ENCODE peak calls at places on chromosomes 7 and 10, in ten cellular contexts. A is neural progenitor cell; B is naive thymus-derived CD4-positive, alpha-beta T cell; E is WERI-Rb-1; F is CD8-positive, alpha-beta T cell; V is hepatocyte; N is prostate gland; J is upper lobe of right lung; L is fibroblast of lung; C is aorta. Q is an unnamed sample.

GRCh38 chr7:25707733-25708132 is 444.3 kb upstream of the NFE2L3 start:
- DNase-seq in V (no peak), F (no peak), A (no peak), J (no peak), L (peak; percentile 4), B (no peak), C (no peak), N (no peak), E (no peak), Q (no peak)

GRCh38 chr10:46232666-46233065 is 54.1 kb upstream of the ANTXRL start:
- DNase-seq in V (no peak), F (no peak), A (no peak), J (peak; percentile 15), N (no peak), C (no peak), L (no peak), E (no peak), B (peak; percentile 15), Q (no peak)

GRCh38 chr7:130831817-130832481 is 97.9 kb upstream of the KLF14 start:
- DNase-seq in E (no peak), J (no peak), L (peak; percentile 48), C (no peak), F (no peak), V (peak; percentile 69), N (no peak), A (peak; percentile 50), B (no peak), Q (peak; percentile 17)

GRCh38 chr10:114684822-114685209 is 26.7 kb upstream of the ABLIM1 start:
- DNase-seq in B (no peak), V (peak; percentile 89), C (no peak), F (no peak), J (no peak), E (no peak), A (no peak), N (no peak), L (peak; percentile 88), Q (no peak)

GRCh38 chr7:151776876-151777510 is 99.9 kb downstream of the PRKAG2 start:
- DNase-seq in B (no peak), V (no peak), A (no peak), L (no peak), J (peak; percentile 44), E (no peak), N (no peak), C (peak; percentile 24), F (no peak), Q (no peak)

GRCh38 chr10:78920011-78920410 is 148.8 kb upstream of the ZMIZ1 start:
- DNase-seq in A (no peak), E (no peak), C (no peak), N (no peak), V (no peak), J (peak; percentile 51), F (no peak), B (no peak), L (no peak), Q (no peak)

GRCh38 chr7:79610905-79611304 is 157.4 kb upstream of the MAGI2 start:
- DNase-seq in A (peak; percentile 19), J (no peak), L (no peak), E (peak; percentile 20), F (no peak), B (no peak), C (no peak), N (no peak), V (peak; percentile 11), Q (no peak)

GRCh38 chr10:88332526-88333265 is 250.4 kb downstream of the RNLS start:
- DNase-seq in E (no peak), B (no peak), A (no peak), C (no peak), F (no peak), L (no peak), J (no peak), V (no peak), N (no peak), Q (no peak)

GRCh38 chr7:101099969-101100781 is 14.9 kb downstream of the TRIM56 start:
- DNase-seq in L (peak; percentile 99), N (peak; percentile 75), F (no peak), C (peak; percentile 96), B (peak; percentile 55), A (peak; percentile 85), J (peak; percentile 90), V (peak; percentile 95), E (no peak), Q (no peak)

GRCh38 chr10:98299341-98299740 is 31.3 kb upstream of the LOXL4 start:
- DNase-seq in F (no peak), N (no peak), J (no peak), E (peak; percentile 73), A (peak; percentile 70), B (no peak), L (no peak), V (peak; percentile 31), C (no peak), Q (no peak)

GRCh38 chr7:1288996-1289551 is 56.4 kb downstream of the UNCX start:
- DNase-seq in N (no peak), L (no peak), J (no peak), V (no peak), F (no peak), E (no peak), B (no peak), C (peak; percentile 32), A (no peak), Q (no peak)
- H3K27me3 ChIP-seq in N (peaks cover 11% of the 10 kb centered on the region), L (peaks cover 16% of the 10 kb centered on the region), J (peaks cover 66% of the 10 kb centered on the region), V (peaks cover 35% of the 10 kb centered on the region), F (peaks cover 3% of the 10 kb centered on the region), E (no peaks in the 10 kb centered on the region), B (no peaks in the 10 kb centered on the region), C (no peaks in the 10 kb centered on the region), A (peaks cover 74% of the 10 kb centered on the region), Q (peaks cover 7% of the 10 kb centered on the region)

GRCh38 chr7:55020481-55020871 is 1.7 kb downstream of the EGFR start:
- DNase-seq in E (no peak), C (no peak), L (peak; percentile 72), J (peak; percentile 79), B (no peak), A (no peak), V (peak; percentile 53), N (peak; percentile 87), F (no peak), Q (no peak)

GRCh38 chr7:55017841-55018240 is 976 bp upstream of the EGFR start:
- DNase-seq in B (no peak), E (no peak), F (no peak), N (no peak), C (no peak), J (no peak), V (no peak), A (no peak), L (no peak), Q (no peak)

GRCh38 chr7:55018361-55019328 is at the start of gene EGFR:
- DNase-seq in V (peak; percentile 87), B (no peak), N (peak; percentile 86), C (peak; percentile 88), F (no peak), A (peak; percentile 82), J (peak; percentile 93), L (peak; percentile 82), E (peak; percentile 60), Q (no peak)

GRCh38 chr7:55019691-55020480 is 1.1 kb downstream of the EGFR start:
- DNase-seq in F (no peak), E (peak; percentile 19), C (no peak), V (peak; percentile 59), L (peak; percentile 29), A (peak; percentile 59), N (peak; percentile 33), B (no peak), J (peak; percentile 76), Q (no peak)

GRCh38 chr7:55019329-55019690 is 493 bp downstream of the EGFR start:
- DNase-seq in N (peak; percentile 63), C (peak; percentile 69), J (peak; percentile 88), F (no peak), V (peak; percentile 74), B (no peak), L (peak; percentile 36), A (peak; percentile 72), E (no peak), Q (no peak)
- H3K4me3 ChIP-seq in N (peak overlapping the region; percentile 57), C (peak overlapping the region; percentile 88), J (peak overlapping the region; percentile 80), F (no peak overlapping the region), V (peak overlapping the region; percentile 96), B (no peak overlapping the region), L (peak overlapping the region; percentile 79), A (peak overlapping the region; percentile 82), E (peak overlapping the region; percentile 52), Q (no peak overlapping the region)

GRCh38 chr10:61987951-61988379 is 86.5 kb downstream of the ARID5B start:
- DNase-seq in V (no peak), A (no peak), F (no peak), C (no peak), N (no peak), B (no peak), L (no peak), E (no peak), J (no peak), Q (no peak)

GRCh38 chr10:61992059-61992460 is 90.6 kb downstream of the ARID5B start:
- DNase-seq in V (no peak), L (peak; percentile 54), A (no peak), B (no peak), E (no peak), F (no peak), C (peak; percentile 48), J (no peak), N (no peak), Q (peak; percentile 20)

GRCh38 chr10:61989995-61990760 is 88.7 kb downstream of the ARID5B start:
- DNase-seq in E (no peak), J (no peak), L (no peak), N (no peak), B (no peak), A (no peak), F (no peak), C (no peak), V (no peak), Q (no peak)

GRCh38 chr10:61992683-61993629 is 91.5 kb downstream of the ARID5B start:
- DNase-seq in J (no peak), L (peak; percentile 92), A (no peak), C (peak; percentile 73), F (peak; percentile 27), V (peak; percentile 58), N (peak; percentile 33), B (peak; percentile 39), E (no peak), Q (peak; percentile 79)

DNA sequence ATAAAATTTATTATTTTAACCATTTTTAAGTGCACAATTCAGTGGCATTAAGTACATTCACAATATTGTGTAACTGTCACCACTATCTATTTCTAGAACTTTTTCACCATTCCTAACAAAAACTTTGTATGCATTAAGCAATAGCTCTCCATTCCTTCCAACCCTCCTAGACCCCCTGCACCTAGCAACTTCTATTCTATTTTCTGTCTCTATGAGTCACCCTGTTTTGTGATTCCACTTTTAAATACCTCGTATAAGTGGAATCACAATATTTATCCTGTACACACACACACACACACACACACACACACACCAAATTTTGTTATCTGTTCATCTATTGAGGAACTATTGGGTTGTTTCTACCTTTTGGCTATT is 89.2 kb downstream of the ARID5B start:
- DNase-seq in L (peak; percentile 25), A (no peak), F (no peak), J (no peak), V (no peak), N (no peak), B (no peak), C (no peak), E (no peak), Q (no peak)
- H3K27ac ChIP-seq in L (no peak overlapping the region), A (no peak overlapping the region), F (no peak overlapping the region), J (no peak overlapping the region), V (no peak overlapping the region), N (no peak overlapping the region), B (no peak overlapping the region), C (no peak overlapping the region), E (no peak overlapping the region), Q (no peak overlapping the region)

DNA sequence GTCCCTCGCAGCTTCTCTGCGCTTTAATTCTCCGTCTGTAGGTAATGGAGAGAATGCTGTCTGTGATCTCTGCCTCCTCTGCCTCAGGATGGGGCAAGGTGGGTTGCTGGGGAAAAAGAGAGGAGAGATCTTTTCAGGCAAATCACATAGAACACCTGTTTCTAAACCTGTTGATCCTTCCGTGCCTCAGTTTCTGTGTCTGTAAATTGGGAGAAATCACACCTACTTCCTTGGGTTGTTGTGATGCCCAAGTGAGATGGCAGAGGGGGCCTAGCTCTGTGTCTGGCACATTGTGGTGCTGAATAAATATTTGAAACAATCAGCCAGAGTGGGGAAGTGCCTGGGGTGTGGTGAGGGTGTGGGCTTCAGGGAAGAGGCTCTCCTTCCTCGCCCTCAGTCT is 28.8 kb downstream of the KAZALD1 start:
- DNase-seq in V (no peak), A (no peak), B (no peak), C (no peak), E (no peak), F (no peak), L (no peak), N (no peak), J (no peak), Q (no peak)
- H3K27me3 ChIP-seq in V (peaks cover 54% of the 10 kb centered on the region), A (peaks cover 85% of the 10 kb centered on the region), B (peaks cover 5% of the 10 kb centered on the region), C (no peaks in the 10 kb centered on the region), E (no peaks in the 10 kb centered on the region), F (peaks cover 12% of the 10 kb centered on the region), L (peaks cover 12% of the 10 kb centered on the region), N (peaks cover 9% of the 10 kb centered on the region), J (peaks cover 60% of the 10 kb centered on the region), Q (peaks cover 14% of the 10 kb centered on the region)

Q was measured in CD4-positive, alpha-beta memory T cell.